ENCODE peak calls at places on chromosomes 3 and 15, in eight cellular contexts. T is adrenal gland; X is tibial nerve; L is A549; E is right cardiac atrium; Q is transverse colon; Z is breast epithelium; K is effector memory CD4-positive, alpha-beta T cell. J is an unnamed sample.

GRCh38 chr3:150603888-150604319 is 783 bp downstream of the SELENOT start:
- DNase-seq in T (no peak), X (peak), L (no peak), E (no peak), Q (no peak), Z (no peak), K (no peak), J (no peak)

GRCh38 chr3:146503459-146504202 is 34.3 kb upstream of the PLSCR2 start:
- DNase-seq in T (no peak), X (no peak), L (peak), E (no peak), Q (peak), Z (no peak), K (no peak), J (peak)

GRCh38 chr15:68419301-68420175 is 12.4 kb downstream of the ITGA11 start:
- DNase-seq in T (no peak), X (no peak), L (no peak), E (no peak), Q (no peak), Z (no peak), K (no peak), J (no peak)

GRCh38 chr3:173622156-173622555 is 224.6 kb downstream of the NLGN1 start:
- DNase-seq in T (no peak), X (no peak), L (no peak), E (no peak), Q (no peak), Z (no peak), K (no peak), J (peak)

GRCh38 chr3:173465112-173465511 is 67.6 kb downstream of the NLGN1 start:
- DNase-seq in T (no peak), X (no peak), L (no peak), E (no peak), Q (no peak), Z (no peak), K (no peak), J (peak)

GRCh38 chr3:24829011-24829581 is 334.4 kb upstream of the THRB start:
- DNase-seq in T (peak), X (no peak), L (peak), E (peak), Q (peak), Z (no peak), K (no peak), J (no peak)

GRCh38 chr3:123584284-123584987 is 417 bp downstream of the HACD2 start:
- DNase-seq in T (peak), X (peak), L (no peak), E (no peak), Q (peak), Z (peak), K (no peak), J (no peak)

GRCh38 chr3:15108082-15108545 is 9.2 kb upstream of the RBSN start:
- DNase-seq in T (peak), X (peak), L (peak), E (peak), Q (peak), Z (peak), K (peak), J (peak)

GRCh38 chr3:65588884-65589283 is 449.8 kb downstream of the MAGI1 start:
- DNase-seq in T (no peak), X (no peak), L (no peak), E (no peak), Q (no peak), Z (no peak), K (no peak), J (no peak)
- H3K27ac ChIP-seq in T (no peak), X (no peak), L (no peak), E (no peak), Q (no peak), Z (no peak), K (no peak), J (no peak)

GRCh38 chr3:5644773-5645172 is 457.3 kb downstream of the EDEM1 start:
- DNase-seq in T (no peak), X (no peak), L (no peak), E (no peak), Q (no peak), Z (no peak), K (no peak), J (no peak)
- H3K27ac ChIP-seq in T (no peak), X (no peak), L (no peak), E (no peak), Q (peak), Z (no peak), K (no peak), J (no peak)

DNA sequence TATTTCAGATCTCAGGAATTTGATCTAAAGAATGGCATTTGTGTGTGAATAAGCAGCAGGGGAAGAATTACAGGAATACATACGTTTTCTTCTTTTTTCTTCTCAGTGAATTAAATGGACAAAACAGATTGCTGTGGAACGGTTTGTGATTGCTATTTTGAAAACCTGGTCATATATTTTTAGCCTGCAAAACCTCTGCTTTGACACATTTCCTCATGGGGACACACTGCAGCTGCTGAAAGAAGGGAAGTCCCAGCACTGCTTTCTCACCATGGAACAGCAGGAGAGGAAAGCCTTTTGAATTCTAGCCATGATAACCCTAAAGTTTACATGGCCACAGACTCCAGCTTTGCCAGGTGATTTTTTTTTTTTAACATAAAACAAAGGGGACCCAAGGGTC is 315.0 kb downstream of the OXSM start:
- DNase-seq in T (no peak), X (no peak), L (no peak), E (no peak), Q (no peak), Z (no peak), K (no peak), J (no peak)
- H3K27ac ChIP-seq in T (no peak), X (no peak), L (no peak), E (peak), Q (no peak), Z (no peak), K (no peak), J (no peak)

DNA sequence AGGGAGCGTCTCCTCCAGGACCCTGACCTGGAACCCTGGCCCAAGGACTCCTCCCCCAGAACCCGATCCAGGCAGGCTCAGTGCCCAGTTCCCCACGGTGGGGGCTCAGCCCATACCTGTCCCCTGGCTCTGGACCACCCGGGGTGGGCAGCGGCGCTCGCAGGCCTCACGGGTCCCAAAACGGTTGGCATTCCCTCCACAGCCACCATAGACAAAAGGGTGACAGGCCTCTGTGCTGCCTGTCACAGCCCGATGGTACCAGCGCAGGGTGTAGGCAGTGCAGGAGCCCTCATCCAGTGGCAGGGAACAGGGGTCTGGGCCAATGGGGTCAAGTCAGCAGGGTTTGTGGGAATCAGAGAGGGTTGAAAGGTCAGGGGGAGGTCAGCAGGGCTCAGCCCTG is 1.1 kb upstream of the UCN2 start:
- DNase-seq in T (no peak), X (no peak), L (no peak), E (no peak), Q (no peak), Z (no peak), K (no peak), J (no peak)
- H3K27ac ChIP-seq in T (no peak), X (no peak), L (peak), E (no peak), Q (no peak), Z (no peak), K (no peak), J (peak)

GRCh38 chr3:170816341-170816740 is 53.7 kb downstream of the RPL22L1 start:
- DNase-seq in T (no peak), X (no peak), L (no peak), E (no peak), Q (no peak), Z (no peak), K (no peak), J (no peak)

GRCh38 chr3:170813261-170813660 is 56.7 kb downstream of the RPL22L1 start:
- DNase-seq in T (no peak), X (no peak), L (no peak), E (no peak), Q (no peak), Z (no peak), K (no peak), J (no peak)

GRCh38 chr3:170815930-170816329 is 54.1 kb downstream of the RPL22L1 start:
- DNase-seq in T (no peak), X (no peak), L (no peak), E (no peak), Q (no peak), Z (no peak), K (no peak), J (no peak)

GRCh38 chr3:170815340-170815739 is 54.7 kb downstream of the RPL22L1 start:
- DNase-seq in T (no peak), X (no peak), L (no peak), E (no peak), Q (peak), Z (peak), K (no peak), J (no peak)

GRCh38 chr3:170814822-170815221 is 55.2 kb downstream of the RPL22L1 start:
- DNase-seq in T (no peak), X (no peak), L (no peak), E (no peak), Q (no peak), Z (no peak), K (no peak), J (no peak)
- H3K27ac ChIP-seq in T (no peak), X (no peak), L (no peak), E (no peak), Q (no peak), Z (no peak), K (no peak), J (no peak)

GRCh38 chr15:98859149-98859548 is 148.4 kb downstream of the PGPEP1L start:
- DNase-seq in T (no peak), X (no peak), L (peak), E (no peak), Q (no peak), Z (no peak), K (no peak), J (no peak)
- H3K27ac ChIP-seq in T (no peak), X (no peak), L (peak), E (no peak), Q (no peak), Z (peak), K (no peak), J (no peak)

GRCh38 chr3:157134620-157135191 is 25.2 kb downstream of the CCNL1 start:
- DNase-seq in T (no peak), X (peak), L (no peak), E (no peak), Q (no peak), Z (no peak), K (no peak), J (peak)
- H3K27ac ChIP-seq in T (peak), X (peak), L (peak), E (peak), Q (peak), Z (peak), K (no peak), J (peak)